ENCODE peak calls at places on chromosomes 7 and 10, in six cellular contexts. Y is bronchial epithelial cell; D is activated CD4-positive, alpha-beta memory T cell treated with anti-CD3 and anti-CD28 coated beads, Interleukin-2, amount 10 ng/mL, durations not matched to agents 7 days and 5 days; Q is M059J; S is occipital lobe; K is C1 segment of cervical spinal cord. M is an unnamed sample.

GRCh38 chr7:47483604-47484273 is 98.2 kb downstream of the TNS3 start:
- DNase-seq in K (no peak), Q (peak), Y (no peak), S (no peak), D (no peak), M (no peak)

GRCh38 chr7:109844362-109844761 is 1246.6 kb upstream of the LRRN3 start:
- DNase-seq in D (no peak), Y (peak), Q (peak), K (no peak), S (no peak), M (no peak)

GRCh38 chr10:69287181-69287580 is 8.9 kb downstream of the HK1 start:
- DNase-seq in S (no peak), Y (no peak), K (no peak), D (no peak), Q (no peak), M (no peak)

GRCh38 chr7:77757589-77757988 is 40.6 kb downstream of the TMEM60 start:
- DNase-seq in S (no peak), Q (no peak), Y (no peak), D (no peak), K (no peak), M (no peak)

GRCh38 chr7:66867198-66867790 is 53.7 kb upstream of the TMEM248 start:
- DNase-seq in Y (peak), K (no peak), D (no peak), S (no peak), Q (no peak), M (no peak)

GRCh38 chr7:6590645-6591110 is 857 bp downstream of the INTS15 start:
- DNase-seq in K (no peak), D (no peak), Y (peak), Q (peak), S (no peak), M (no peak)

GRCh38 chr7:130210181-130210935 is 2.7 kb downstream of the SSMEM1 start:
- DNase-seq in D (no peak), Y (peak), Q (peak), S (no peak), K (no peak), M (no peak)

GRCh38 chr10:42801135-42801534 is 18.5 kb downstream of the BMS1 start:
- DNase-seq in S (no peak), D (no peak), Q (no peak), Y (peak), K (no peak), M (no peak)

GRCh38 chr10:95260397-95260881 is 30.4 kb downstream of the PDLIM1 start:
- DNase-seq in Y (peak), Q (peak), K (no peak), D (no peak), S (no peak), M (no peak)

GRCh38 chr7:28409716-28410627 is 2.3 kb upstream of the CREB5 start:
- DNase-seq in Q (peak), S (peak), D (no peak), K (no peak), Y (no peak), M (no peak)

GRCh38 chr7:31970501-31970900 is 99.7 kb downstream of the PDE1C start:
- DNase-seq in K (no peak), S (no peak), Q (no peak), Y (no peak), D (no peak), M (no peak)

GRCh38 chr7:99428972-99429566 is 9.5 kb downstream of the PTCD1 start:
- DNase-seq in Q (no peak), S (no peak), Y (no peak), D (no peak), K (no peak), M (no peak)

GRCh38 chr10:52875341-52875740 is 102.8 kb upstream of the MBL2 start:
- DNase-seq in K (no peak), D (no peak), Q (no peak), Y (no peak), S (no peak), M (no peak)

GRCh38 chr7:139071683-139072082 is 35.8 kb upstream of the ZC3HAV1L start:
- DNase-seq in S (no peak), Y (no peak), Q (no peak), D (peak), K (no peak), M (no peak)

GRCh38 chr7:159078911-159079270 is 65.8 kb downstream of the VIPR2 start:
- DNase-seq in Y (no peak), D (no peak), Q (no peak), K (no peak), S (no peak), M (no peak)

GRCh38 chr7:903921-904755 is 27.8 kb downstream of the GET4 start:
- DNase-seq in S (no peak), K (no peak), Q (no peak), D (no peak), Y (no peak), M (no peak)

GRCh38 chr7:23017303-23017702 is 3.4 kb upstream of the HYCC1 start:
- DNase-seq in Q (no peak), D (no peak), S (no peak), Y (no peak), K (no peak), M (no peak)

GRCh38 chr7:141097430-141097829 is 23.6 kb downstream of the TMEM178B start:
- DNase-seq in S (no peak), Q (peak), Y (no peak), D (no peak), K (no peak), M (no peak)

M was measured in keratinocyte.